ENCODE peak calls at places on chromosomes 13 and 19, in five cellular contexts. A is cardiac fibroblast, J is RWPE1, D is AG04450, G is body of pancreas. Y is an unnamed sample.

GRCh38 chr13:106484755-106485193 is 50.7 kb downstream of the EFNB2 start:
- DNase-seq in D (no peak), J (no peak), A (peak), G (no peak), Y (no peak)

GRCh38 chr19:32865326-32865725 is 4.2 kb downstream of the SLC7A9 start:
- DNase-seq in J (no peak), D (no peak), A (no peak), G (no peak), Y (no peak)

GRCh38 chr19:18992696-18993095 is 40.6 kb downstream of the SUGP2 start:
- DNase-seq in G (no peak), A (no peak), J (no peak), D (no peak), Y (no peak)

GRCh38 chr19:45469835-45470146 is 2.0 kb downstream of the FOSB start:
- DNase-seq in G (no peak), D (no peak), J (peak), A (no peak), Y (no peak)

GRCh38 chr19:57317503-57317902 is 2.8 kb upstream of the ZNF543 start:
- DNase-seq in A (peak), G (no peak), D (no peak), J (no peak), Y (no peak)

GRCh38 chr19:35109395-35110112 is 6.1 kb upstream of the FXYD3 start:
- DNase-seq in D (no peak), J (peak), G (no peak), A (no peak), Y (no peak)

GRCh38 chr19:6470173-6470572 is 6.1 kb downstream of the CRB3 start:
- DNase-seq in G (no peak), J (no peak), D (no peak), A (no peak), Y (no peak)

GRCh38 chr13:106036870-106037269 is 498.6 kb downstream of the EFNB2 start:
- DNase-seq in A (no peak), J (no peak), D (no peak), G (peak), Y (no peak)

GRCh38 chr13:74136089-74136658 is 2.0 kb upstream of the KLF12 start:
- DNase-seq in J (peak), A (peak), G (no peak), D (no peak), Y (no peak)

GRCh38 chr19:5547881-5548280 is 19.9 kb downstream of the TINCR start:
- DNase-seq in J (peak), A (peak), G (no peak), D (peak), Y (no peak)

GRCh38 chr13:67841071-67841470 is 610.9 kb upstream of the PCDH9 start:
- DNase-seq in G (no peak), J (no peak), D (no peak), A (no peak), Y (no peak)

GRCh38 chr13:113924184-113924583 is 49.7 kb downstream of the C13orf46 start:
- DNase-seq in J (no peak), A (no peak), G (no peak), D (no peak), Y (no peak)

DNA sequence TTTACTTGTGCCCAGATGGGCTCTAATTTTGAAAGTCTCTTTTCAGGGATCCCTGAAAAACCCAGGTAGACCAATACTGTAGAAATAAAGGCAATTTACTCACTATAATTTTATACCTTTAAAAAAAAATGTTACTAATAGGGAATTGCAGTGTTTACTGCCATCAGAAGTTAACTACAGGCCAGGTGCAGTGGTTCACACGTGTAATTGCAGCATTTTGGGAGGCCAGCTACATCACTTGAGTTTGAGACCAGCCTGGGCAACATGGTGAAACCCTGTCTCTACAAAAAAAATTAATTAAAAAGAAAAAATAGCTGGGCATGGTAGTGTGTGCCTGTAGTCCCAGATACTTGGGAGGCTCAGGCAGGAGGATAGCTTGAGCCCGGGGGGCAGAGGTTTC is 10.2 kb downstream of the USP12 start:
- DNase-seq in A (no peak), J (no peak), D (no peak), G (no peak), Y (no peak)
- TF ChIP-seq CTCF in A (no peak), J (no peak), D (no peak), G (peak), Y (no peak)

GRCh38 chr19:13882419-13882795 is 5.5 kb downstream of the NANOS3 start:
- DNase-seq in J (no peak), D (no peak), G (no peak), A (no peak), Y (no peak)

GRCh38 chr19:13882841-13883240 is 5.9 kb downstream of the NANOS3 start:
- DNase-seq in J (no peak), D (no peak), G (no peak), A (no peak), Y (no peak)

GRCh38 chr19:13884726-13885591 is 8.0 kb downstream of the NANOS3 start:
- DNase-seq in G (peak), A (no peak), D (no peak), J (no peak), Y (no peak)

GRCh38 chr19:13881692-13882418 is 4.9 kb downstream of the NANOS3 start:
- DNase-seq in G (no peak), A (peak), J (no peak), D (no peak), Y (no peak)

GRCh38 chr19:13883665-13884064 is 6.7 kb downstream of the NANOS3 start:
- DNase-seq in D (no peak), J (no peak), G (no peak), A (no peak), Y (no peak)
- TF ChIP-seq CTCF in D (peak), J (no peak), G (no peak), A (no peak), Y (no peak)

DNA sequence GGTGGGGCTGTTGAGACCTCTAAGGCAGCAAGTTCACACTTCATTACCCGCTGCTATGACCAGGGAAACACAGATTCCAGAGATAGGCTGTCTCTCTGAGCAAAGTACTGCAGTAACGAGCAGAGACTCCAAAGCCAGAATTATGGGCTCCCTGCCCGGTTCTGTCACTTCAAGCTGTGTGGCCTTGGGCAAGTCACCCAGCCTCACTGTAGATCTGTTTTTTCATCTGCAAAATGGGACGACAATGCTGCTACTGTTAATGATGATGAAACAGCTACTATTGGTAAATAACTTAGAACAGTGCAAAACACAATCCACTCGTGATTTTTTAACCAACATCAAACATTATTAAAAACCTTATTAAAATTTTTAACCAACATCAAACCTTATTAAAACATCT is 184.0 kb downstream of the USP12 start:
- DNase-seq in G (no peak), A (no peak), D (no peak), J (no peak), Y (no peak)
- TF ChIP-seq CTCF in G (no peak), A (no peak), D (no peak), J (no peak), Y (no peak)

DNA sequence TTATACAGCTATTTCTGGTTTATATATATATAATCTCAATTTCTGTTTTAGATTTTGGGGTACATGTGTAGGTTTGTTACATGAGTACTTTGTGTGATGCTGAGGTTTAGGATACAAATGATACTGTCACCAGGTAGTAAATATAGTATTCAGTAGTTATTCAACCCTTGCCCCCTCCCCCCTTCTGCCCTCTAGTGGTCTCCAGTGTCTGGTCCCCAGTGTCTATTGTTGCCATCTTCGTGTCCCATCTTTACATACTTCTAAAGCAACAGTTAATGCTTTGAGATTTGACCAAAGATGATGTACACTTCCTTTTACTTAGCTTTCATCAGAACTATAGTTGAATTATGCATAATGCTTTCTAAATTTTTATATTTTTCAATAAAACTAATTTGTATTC is 1623.4 kb upstream of the PRR20A start:
- DNase-seq in G (no peak), A (no peak), J (no peak), D (no peak), Y (no peak)
- TF ChIP-seq CTCF in G (peak), A (no peak), J (peak), D (no peak), Y (peak)

GRCh38 chr19:50899549-50899948 is 11.6 kb downstream of the KLK4 start:
- DNase-seq in D (no peak), J (no peak), A (no peak), G (no peak), Y (no peak)
- TF ChIP-seq CTCF in D (no peak), J (no peak), A (no peak), G (no peak), Y (no peak)

DNA sequence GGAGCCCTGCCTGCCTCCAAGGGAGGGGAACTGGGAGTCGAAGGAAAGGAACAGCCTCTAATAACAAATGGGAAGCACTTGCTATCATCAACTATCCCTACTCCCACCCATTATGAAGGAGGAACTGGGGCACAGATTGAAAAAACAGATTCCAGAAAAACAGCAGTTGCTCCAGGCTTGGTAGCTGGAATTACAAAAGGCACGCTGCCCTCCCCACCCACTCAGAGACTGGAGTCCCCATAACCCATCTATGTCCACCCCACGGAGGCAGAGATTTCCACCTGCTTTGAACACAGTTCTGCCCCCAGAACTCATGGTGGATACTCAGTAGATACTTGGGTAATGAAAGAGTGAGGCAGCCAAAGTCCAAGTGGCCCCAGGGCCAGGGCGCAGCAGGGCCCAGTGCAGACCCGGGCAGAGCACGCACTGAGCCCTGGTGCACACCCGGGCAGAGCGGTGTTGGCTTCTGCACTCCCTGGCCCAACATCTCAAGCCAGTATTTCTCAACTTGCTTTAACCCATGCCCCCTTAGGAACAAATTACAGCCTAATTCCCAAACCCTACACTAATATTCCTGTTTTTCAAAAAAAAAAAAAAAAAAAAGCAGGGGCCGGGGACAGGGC is 19.1 kb upstream of the CCNP start:
- DNase-seq in J (no peak), A (no peak), G (no peak), D (no peak), Y (no peak)
- TF ChIP-seq CTCF in J (no peak), A (no peak), G (no peak), D (no peak), Y (no peak)

Y was measured in LNCaP clone FGC.